ENCODE peak calls at places on chromosomes 3 and 15, in four cellular contexts. One of them, this sample, is unnamed.

GRCh38 chr3:81545572-81545971 is 215.9 kb downstream of the GBE1 start:
- DNase-seq in mammary epithelial cell: peak; percentile 33
- DNase-seq in uterus: no peak
- DNase-seq in fibroblast of lung: peak; percentile 62
- DNase-seq in this sample: no peak

GRCh38 chr3:114471478-114471877 is 177.7 kb downstream of the TIGIT start:
- DNase-seq in mammary epithelial cell: no peak
- DNase-seq in uterus: no peak
- DNase-seq in fibroblast of lung: no peak
- DNase-seq in this sample: no peak

GRCh38 chr15:86076468-86076867 is 3.2 kb upstream of the AGBL1 start:
- DNase-seq in mammary epithelial cell: no peak
- DNase-seq in uterus: no peak
- DNase-seq in fibroblast of lung: no peak
- DNase-seq in this sample: no peak

GRCh38 chr15:48963524-48964113 is at the start of gene SHC4:
- DNase-seq in mammary epithelial cell: peak; percentile 86
- DNase-seq in uterus: peak; percentile 65
- DNase-seq in fibroblast of lung: peak; percentile 90
- DNase-seq in this sample: peak; percentile 71

GRCh38 chr15:96170616-96171270 is 159.8 kb upstream of the NR2F2 start:
- DNase-seq in mammary epithelial cell: no peak
- DNase-seq in uterus: no peak
- DNase-seq in fibroblast of lung: no peak
- DNase-seq in this sample: no peak

GRCh38 chr3:158381274-158381868 is 189.6 kb upstream of the MLF1 start:
- DNase-seq in mammary epithelial cell: peak; percentile 6
- DNase-seq in uterus: no peak
- DNase-seq in fibroblast of lung: no peak
- DNase-seq in this sample: no peak

GRCh38 chr3:62139957-62140356 is 233.4 kb downstream of the FEZF2 start:
- DNase-seq in mammary epithelial cell: no peak
- DNase-seq in uterus: no peak
- DNase-seq in fibroblast of lung: peak; percentile 66
- DNase-seq in this sample: no peak

GRCh38 chr3:161682715-161683114 is 186.1 kb downstream of the OTOL1 start:
- DNase-seq in mammary epithelial cell: peak; percentile 33
- DNase-seq in uterus: no peak
- DNase-seq in fibroblast of lung: no peak
- DNase-seq in this sample: peak; percentile 5

GRCh38 chr3:16439163-16439847 is 74.2 kb downstream of the RFTN1 start:
- DNase-seq in mammary epithelial cell: no peak
- DNase-seq in uterus: no peak
- DNase-seq in fibroblast of lung: no peak
- DNase-seq in this sample: no peak

GRCh38 chr15:69114231-69114937 is 46.1 kb upstream of the GLCE start:
- DNase-seq in mammary epithelial cell: peak; percentile 39
- DNase-seq in uterus: no peak
- DNase-seq in fibroblast of lung: no peak
- DNase-seq in this sample: no peak

GRCh38 chr3:187746479-187747335 is 1.4 kb upstream of the BCL6 start:
- DNase-seq in mammary epithelial cell: peak; percentile 45
- DNase-seq in uterus: no peak
- DNase-seq in fibroblast of lung: peak; percentile 50
- DNase-seq in this sample: no peak
- H3K27ac ChIP-seq in mammary epithelial cell: peak overlapping the region; percentile 100
- H3K27ac ChIP-seq in uterus: peak overlapping the region; percentile 98
- H3K27ac ChIP-seq in fibroblast of lung: peak overlapping the region; percentile 93
- H3K27ac ChIP-seq in this sample: peak overlapping the region; percentile 100

GRCh38 chr15:92924216-92924615 is 24.1 kb downstream of the CHD2 start:
- DNase-seq in mammary epithelial cell: no peak
- DNase-seq in uterus: no peak
- DNase-seq in fibroblast of lung: no peak
- DNase-seq in this sample: no peak
- H3K4me1 ChIP-seq in mammary epithelial cell: peaks cover 37% of the 10 kb centered on the region
- H3K4me1 ChIP-seq in uterus: peaks cover 12% of the 10 kb centered on the region
- H3K4me1 ChIP-seq in fibroblast of lung: peaks cover 14% of the 10 kb centered on the region
- H3K4me1 ChIP-seq in this sample: peaks cover 29% of the 10 kb centered on the region

DNA sequence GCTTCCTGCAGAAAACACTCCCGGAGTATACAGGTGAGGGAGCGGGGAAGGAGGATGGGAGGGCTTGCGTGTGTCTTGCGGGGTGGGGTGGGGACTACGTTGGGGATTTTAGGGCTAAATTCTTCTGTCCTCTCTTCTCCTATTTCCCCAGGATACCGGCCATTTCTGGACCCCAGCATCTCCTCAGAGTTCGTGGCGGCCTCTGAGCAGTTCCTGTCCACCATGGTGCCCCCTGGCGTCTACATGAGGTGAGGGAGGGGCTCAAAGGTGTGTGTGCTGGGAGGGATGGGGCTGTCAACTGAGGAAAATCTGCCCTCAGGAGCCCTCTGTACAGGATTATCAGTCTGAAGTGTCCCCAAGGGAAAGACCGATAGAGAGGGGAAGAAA is 6.6 kb downstream of the DUOX1 start:
- DNase-seq in mammary epithelial cell: no peak
- DNase-seq in uterus: no peak
- DNase-seq in fibroblast of lung: no peak
- DNase-seq in this sample: no peak
- TF ChIP-seq CTCF in mammary epithelial cell: no peak
- TF ChIP-seq CTCF in uterus: no peak
- TF ChIP-seq CTCF in fibroblast of lung: no peak
- TF ChIP-seq CTCF in this sample: no peak

GRCh38 chr3:99638244-99638948 is at the start of gene COL8A1:
- DNase-seq in mammary epithelial cell: peak; percentile 83
- DNase-seq in uterus: peak; percentile 61
- DNase-seq in fibroblast of lung: peak; percentile 79
- DNase-seq in this sample: no peak
- H3K27ac ChIP-seq in mammary epithelial cell: peak within 1 kb of the TSS; percentile 84
- H3K27ac ChIP-seq in uterus: peak within 1 kb of the TSS; percentile 83
- H3K27ac ChIP-seq in fibroblast of lung: peak within 1 kb of the TSS; percentile 92
- H3K27ac ChIP-seq in this sample: peak within 1 kb of the TSS; percentile 75

GRCh38 chr3:15331072-15331605 is 1.2 kb downstream of the SH3BP5 start:
- DNase-seq in mammary epithelial cell: no peak
- DNase-seq in uterus: no peak
- DNase-seq in fibroblast of lung: no peak
- DNase-seq in this sample: no peak

GRCh38 chr3:15333099-15333956 is 942 bp upstream of the SH3BP5 start:
- DNase-seq in mammary epithelial cell: no peak
- DNase-seq in uterus: no peak
- DNase-seq in fibroblast of lung: no peak
- DNase-seq in this sample: no peak

GRCh38 chr3:15332405-15333098 is at the start of gene SH3BP5:
- DNase-seq in mammary epithelial cell: peak; percentile 68
- DNase-seq in uterus: peak; percentile 83
- DNase-seq in fibroblast of lung: peak; percentile 53
- DNase-seq in this sample: peak; percentile 35

GRCh38 chr3:15330031-15330596 is 2.3 kb downstream of the SH3BP5 start:
- DNase-seq in mammary epithelial cell: peak; percentile 28
- DNase-seq in uterus: peak; percentile 85
- DNase-seq in fibroblast of lung: peak; percentile 56
- DNase-seq in this sample: no peak

GRCh38 chr3:15331606-15332404 is 581 bp downstream of the SH3BP5 start:
- DNase-seq in mammary epithelial cell: peak; percentile 27
- DNase-seq in uterus: peak; percentile 55
- DNase-seq in fibroblast of lung: peak; percentile 34
- DNase-seq in this sample: no peak
- H3K4me1 ChIP-seq in mammary epithelial cell: peaks cover 19% of the 10 kb centered on the region
- H3K4me1 ChIP-seq in uterus: peaks cover 25% of the 10 kb centered on the region
- H3K4me1 ChIP-seq in fibroblast of lung: no peaks in the 10 kb centered on the region
- H3K4me1 ChIP-seq in this sample: peaks cover 6% of the 10 kb centered on the region